ENCODE peak calls at places on chromosomes 3 and 15, in nine cellular contexts. V is K562, Y is GM23338, E is HCT116, X is fibroblast of lung, R is GM12878, S is SK-N-MC, D is mammary epithelial cell, L is endothelial cell of umbilical vein. I is an unnamed sample.

GRCh38 chr15:70014860-70015490 is 82.7 kb downstream of the TLE3 start:
- DNase-seq in Y (peak), X (no peak), L (no peak), R (peak), S (no peak), D (no peak), E (no peak), V (no peak), I (no peak)

GRCh38 chr3:121752772-121753171 is 3.2 kb upstream of the GOLGB1 start:
- DNase-seq in X (no peak), S (no peak), V (no peak), R (no peak), Y (no peak), L (no peak), E (no peak), D (no peak), I (no peak)

GRCh38 chr3:168884353-168884903 is 779.1 kb downstream of the MECOM start:
- DNase-seq in E (no peak), V (no peak), D (peak), L (peak), Y (no peak), X (peak), R (no peak), S (no peak), I (peak)

GRCh38 chr3:106198828-106199194 is 330.0 kb upstream of the CBLB start:
- DNase-seq in X (no peak), D (no peak), L (no peak), R (no peak), E (no peak), Y (no peak), S (no peak), V (no peak), I (peak)

GRCh38 chr3:70583682-70584081 is 271.2 kb upstream of the MDFIC2 start:
- DNase-seq in E (no peak), D (no peak), V (no peak), S (no peak), Y (no peak), X (no peak), R (no peak), L (no peak), I (no peak)

GRCh38 chr3:67064105-67064504 is 66.0 kb downstream of the KBTBD8 start:
- DNase-seq in D (no peak), X (peak), Y (no peak), R (no peak), V (no peak), S (no peak), L (peak), E (no peak), I (no peak)

GRCh38 chr15:64251121-64251520 is 88.3 kb upstream of the PPIB start:
- DNase-seq in D (no peak), R (no peak), E (no peak), L (no peak), Y (no peak), X (peak), V (no peak), S (no peak), I (no peak)

GRCh38 chr15:78140296-78140695 is 8.9 kb upstream of the IDH3A start:
- DNase-seq in Y (no peak), S (no peak), X (no peak), D (no peak), E (no peak), L (no peak), R (no peak), V (no peak), I (no peak)

GRCh38 chr3:132804498-132804897 is 82.3 kb upstream of the NPHP3 start:
- DNase-seq in X (peak), E (no peak), R (no peak), S (no peak), L (no peak), Y (no peak), V (no peak), D (peak), I (no peak)

GRCh38 chr3:189942948-189943347 is 177.7 kb downstream of the P3H2 start:
- DNase-seq in D (no peak), Y (no peak), R (no peak), L (no peak), S (no peak), V (no peak), E (no peak), X (no peak), I (no peak)

GRCh38 chr3:72579581-72580245 is 268.5 kb downstream of the SHQ1 start:
- DNase-seq in R (no peak), X (no peak), Y (no peak), S (no peak), D (no peak), E (no peak), V (peak), L (no peak), I (no peak)

GRCh38 chr3:182259579-182259978 is 533.7 kb upstream of the ATP11B start:
- DNase-seq in R (no peak), E (no peak), X (peak), L (peak), S (no peak), Y (peak), V (no peak), D (no peak), I (no peak)

GRCh38 chr3:5017953-5018531 is 38.8 kb downstream of the BHLHE40 start:
- DNase-seq in V (peak), Y (no peak), S (no peak), R (no peak), E (no peak), X (peak), L (no peak), D (peak), I (peak)

GRCh38 chr3:149247025-149247710 is 25.5 kb upstream of the CP start:
- DNase-seq in R (no peak), D (peak), L (peak), V (no peak), Y (no peak), X (peak), S (no peak), E (no peak), I (no peak)

GRCh38 chr3:13780432-13781173 is 99.3 kb downstream of the WNT7A start:
- DNase-seq in V (no peak), Y (no peak), X (no peak), D (peak), S (no peak), E (no peak), R (no peak), L (no peak), I (no peak)

GRCh38 chr3:192685801-192686200 is 41.5 kb downstream of the FGF12 start:
- DNase-seq in R (no peak), Y (no peak), D (no peak), X (no peak), L (no peak), S (no peak), E (no peak), V (no peak), I (no peak)

GRCh38 chr3:118909751-118910150 is 124.9 kb downstream of the IGSF11 start:
- DNase-seq in E (no peak), Y (no peak), D (no peak), R (no peak), L (no peak), X (peak), S (no peak), V (no peak), I (no peak)

GRCh38 chr3:72379500-72380187 is 468.6 kb downstream of the SHQ1 start:
- DNase-seq in E (no peak), Y (no peak), V (no peak), X (no peak), L (peak), R (no peak), D (no peak), S (no peak), I (no peak)

GRCh38 chr15:35167675-35168074 is 82.6 kb upstream of the NANOGP8 start:
- DNase-seq in D (no peak), V (no peak), R (no peak), S (no peak), L (peak), E (no peak), X (no peak), Y (no peak), I (no peak)

GRCh38 chr15:93265046-93265658 is 176.1 kb upstream of the RGMA start:
- DNase-seq in S (no peak), D (no peak), E (no peak), X (peak), V (no peak), Y (no peak), L (no peak), R (no peak), I (peak)

GRCh38 chr15:81195339-81195864 is 1.3 kb upstream of the IL16 start:
- DNase-seq in Y (no peak), E (no peak), V (no peak), D (no peak), S (no peak), X (no peak), L (no peak), R (no peak), I (no peak)

GRCh38 chr3:184666422-184666821 is 45.4 kb downstream of the MAGEF1 start:
- DNase-seq in V (no peak), D (no peak), S (no peak), L (no peak), E (no peak), X (no peak), R (no peak), Y (no peak), I (peak)

GRCh38 chr3:19885468-19885867 is 48.5 kb downstream of the EFHB start:
- DNase-seq in E (no peak), D (peak), L (peak), R (no peak), V (peak), S (no peak), Y (peak), X (peak), I (peak)

GRCh38 chr15:89367485-89368451 is 33.1 kb upstream of the POLG start:
- DNase-seq in D (no peak), Y (peak), V (peak), S (no peak), E (no peak), X (no peak), R (no peak), L (no peak), I (no peak)
- TF ChIP-seq EZH2 in D (peak), Y (peak), V (no peak), S (no peak), E (no peak), X (peak), R (no peak), L (peak), I (peak)

GRCh38 chr15:85838655-85839054 is 43.9 kb upstream of the KLHL25 start:
- DNase-seq in D (no peak), X (no peak), V (no peak), Y (no peak), E (no peak), L (no peak), R (no peak), S (no peak), I (no peak)

GRCh38 chr15:85837881-85838280 is 43.2 kb upstream of the KLHL25 start:
- DNase-seq in S (no peak), D (no peak), V (no peak), X (no peak), R (no peak), Y (no peak), E (no peak), L (no peak), I (no peak)

GRCh38 chr15:85839637-85840036 is 44.9 kb upstream of the KLHL25 start:
- DNase-seq in S (no peak), Y (no peak), R (no peak), E (no peak), D (no peak), V (no peak), L (no peak), X (no peak), I (no peak)

GRCh38 chr15:85834651-85835050 is 39.9 kb upstream of the KLHL25 start:
- DNase-seq in R (no peak), E (no peak), X (no peak), S (no peak), Y (no peak), D (no peak), L (no peak), V (no peak), I (no peak)

DNA sequence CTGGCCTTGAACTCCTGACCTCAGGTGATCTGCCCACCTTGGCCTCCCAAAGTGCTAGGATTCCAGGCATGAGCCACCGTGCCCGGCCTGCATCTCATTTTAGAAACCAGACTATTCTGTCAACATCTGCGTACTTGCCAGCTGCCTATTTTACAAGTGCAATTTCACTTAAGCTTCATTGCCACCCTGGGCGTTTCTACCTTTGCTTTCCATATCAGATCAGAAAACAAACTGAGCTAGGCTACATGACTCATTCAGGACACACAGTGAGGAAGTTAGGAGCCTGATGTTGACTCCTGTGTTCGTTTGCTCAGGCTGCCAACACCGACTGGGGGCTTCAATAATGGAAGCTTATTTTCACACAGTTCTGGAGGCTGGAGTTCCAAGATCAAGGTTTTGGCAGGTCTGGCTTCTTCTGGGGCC is 42.3 kb upstream of the KLHL25 start:
- DNase-seq in E (no peak), D (peak), R (no peak), X (no peak), V (no peak), S (no peak), Y (no peak), L (peak), I (peak)
- TF ChIP-seq EZH2 in E (no peak), D (no peak), R (no peak), X (no peak), V (no peak), S (no peak), Y (no peak), L (no peak), I (no peak)

GRCh38 chr3:2097641-2098191 is 950 bp upstream of the CNTN4 start:
- DNase-seq in E (no peak), X (no peak), V (no peak), R (no peak), S (peak), L (no peak), Y (peak), D (no peak), I (peak)
- TF ChIP-seq EZH2 in E (no peak), X (no peak), V (no peak), R (no peak), S (no peak), L (no peak), Y (no peak), D (no peak), I (no peak)

GRCh38 chr15:39434126-39434525 is 146.8 kb upstream of the THBS1 start:
- DNase-seq in D (no peak), X (no peak), L (peak), E (no peak), Y (no peak), V (no peak), R (no peak), S (no peak), I (no peak)
- TF ChIP-seq EZH2 in D (no peak), X (no peak), L (no peak), E (no peak), Y (no peak), V (no peak), R (no peak), S (no peak), I (no peak)

GRCh38 chr3:180679178-180680096 is at the start of gene CCDC39:
- DNase-seq in Y (peak), S (no peak), E (peak), X (peak), V (peak), R (peak), D (peak), L (peak), I (peak)
- TF ChIP-seq EZH2 in Y (no peak), S (peak), E (no peak), X (no peak), V (no peak), R (no peak), D (peak), L (peak), I (peak)

GRCh38 chr3:126266291-126266840 is 86.0 kb upstream of the ALDH1L1 start:
- DNase-seq in D (no peak), X (no peak), Y (peak), V (no peak), S (no peak), E (no peak), L (no peak), R (no peak), I (peak)

GRCh38 chr3:126268866-126269265 is 88.3 kb downstream of the KLF15 start:
- DNase-seq in Y (no peak), L (no peak), D (no peak), E (no peak), R (no peak), V (no peak), S (no peak), X (no peak), I (no peak)

GRCh38 chr3:126267976-126268615 is 87.7 kb upstream of the ALDH1L1 start:
- DNase-seq in Y (no peak), E (no peak), D (no peak), S (no peak), X (no peak), L (no peak), V (no peak), R (no peak), I (no peak)

GRCh38 chr3:126266850-126267168 is 86.4 kb upstream of the ALDH1L1 start:
- DNase-seq in E (no peak), L (no peak), S (no peak), V (no peak), R (no peak), X (peak), Y (no peak), D (no peak), I (no peak)

GRCh38 chr3:126267169-126267975 is 87.0 kb upstream of the ALDH1L1 start:
- DNase-seq in X (peak), Y (peak), V (no peak), D (peak), L (peak), R (no peak), E (peak), S (no peak), I (peak)
- TF ChIP-seq EZH2 in X (no peak), Y (no peak), V (no peak), D (no peak), L (no peak), R (no peak), E (no peak), S (no peak), I (no peak)

GRCh38 chr3:123447749-123448502 is 964 bp downstream of the ADCY5 start:
- DNase-seq in D (no peak), S (no peak), V (peak), R (no peak), E (no peak), Y (peak), X (no peak), L (no peak), I (peak)

GRCh38 chr3:123451186-123451585 is 2.3 kb upstream of the ADCY5 start:
- DNase-seq in S (no peak), Y (no peak), X (no peak), D (no peak), E (no peak), V (no peak), L (no peak), R (no peak), I (no peak)

GRCh38 chr3:123449092-123449985 is 449 bp upstream of the ADCY5 start:
- DNase-seq in X (peak), S (no peak), Y (peak), L (peak), D (peak), E (no peak), V (no peak), R (no peak), I (peak)

GRCh38 chr3:123448503-123449091 is at the start of gene ADCY5:
- DNase-seq in V (no peak), D (peak), E (no peak), R (no peak), Y (peak), L (peak), X (no peak), S (no peak), I (peak)

DNA sequence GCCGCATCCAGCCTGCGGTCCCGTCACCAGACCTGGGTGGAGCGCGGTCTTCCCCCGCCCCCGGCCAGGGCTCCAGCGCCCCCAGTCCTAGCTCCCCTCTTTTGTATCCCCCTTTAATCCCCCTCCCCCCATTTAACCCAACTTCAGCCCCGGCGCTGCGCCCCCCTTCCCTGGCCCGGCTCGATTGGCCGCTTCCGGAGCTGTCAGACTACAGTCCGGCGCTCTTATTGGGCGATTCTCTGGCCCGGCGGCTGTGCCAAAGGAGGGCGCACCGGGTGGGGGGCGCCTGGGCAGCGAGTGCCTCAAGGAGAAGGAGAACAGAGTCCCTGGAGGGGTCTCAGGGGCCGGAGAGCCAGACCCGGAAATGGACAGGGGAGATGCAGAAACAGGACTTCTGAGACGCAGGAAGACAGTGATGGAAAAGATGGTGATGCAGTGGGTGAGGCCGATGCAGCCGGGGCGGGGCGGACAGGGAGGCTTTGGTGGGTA is 1.1 kb upstream of the ADCY5 start:
- DNase-seq in L (no peak), R (no peak), S (no peak), V (no peak), D (no peak), Y (peak), X (peak), E (no peak), I (peak)
- TF ChIP-seq EZH2 in L (peak), R (no peak), S (no peak), V (no peak), D (peak), Y (no peak), X (peak), E (no peak), I (no peak)

GRCh38 chr3:126393563-126393962 is 1.1 kb upstream of the CFAP100 start:
- DNase-seq in D (no peak), L (no peak), R (no peak), S (no peak), Y (no peak), V (no peak), X (no peak), E (no peak), I (no peak)

GRCh38 chr3:126392246-126392645 is 2.5 kb upstream of the CFAP100 start:
- DNase-seq in E (no peak), S (no peak), L (no peak), D (no peak), X (no peak), V (no peak), R (no peak), Y (no peak), I (no peak)

GRCh38 chr3:126394977-126395321 is 240 bp downstream of the CFAP100 start:
- DNase-seq in S (no peak), E (no peak), X (no peak), Y (peak), V (no peak), D (no peak), L (no peak), R (no peak), I (no peak)

GRCh38 chr3:126395846-126396513 is 1.3 kb downstream of the CFAP100 start:
- DNase-seq in S (no peak), Y (no peak), V (no peak), R (no peak), X (no peak), L (no peak), E (no peak), D (no peak), I (no peak)

GRCh38 chr3:126394179-126394976 is at the start of gene CFAP100:
- DNase-seq in S (no peak), D (no peak), R (no peak), L (peak), V (no peak), E (no peak), Y (peak), X (peak), I (peak)
- TF ChIP-seq EZH2 in S (no peak), D (no peak), R (no peak), L (no peak), V (no peak), E (no peak), Y (no peak), X (no peak), I (no peak)

GRCh38 chr3:111070772-111071256 is 802 bp upstream of the NECTIN3 start:
- DNase-seq in E (no peak), Y (peak), S (no peak), X (no peak), L (no peak), D (no peak), V (peak), R (no peak), I (no peak)

GRCh38 chr3:111069974-111070751 is 1.5 kb upstream of the NECTIN3 start:
- DNase-seq in Y (peak), V (no peak), D (no peak), E (no peak), X (peak), R (no peak), L (no peak), S (no peak), I (peak)

GRCh38 chr3:111073186-111073585 is 1.6 kb downstream of the NECTIN3 start:
- DNase-seq in D (peak), X (peak), E (no peak), Y (no peak), V (no peak), R (no peak), L (peak), S (no peak), I (peak)

GRCh38 chr3:111071257-111072015 is at the start of gene NECTIN3:
- DNase-seq in L (peak), S (peak), D (peak), Y (peak), E (peak), X (peak), R (no peak), V (peak), I (peak)

GRCh38 chr3:111072016-111072891 is 638 bp downstream of the NECTIN3 start:
- DNase-seq in L (peak), S (no peak), Y (peak), D (peak), E (no peak), V (no peak), R (no peak), X (peak), I (peak)
- TF ChIP-seq EZH2 in L (no peak), S (no peak), Y (no peak), D (no peak), E (no peak), V (no peak), R (no peak), X (no peak), I (no peak)

I was measured in hepatocyte.